ENCODE peak calls at places on chromosomes 2 and 18, in seven cellular contexts. E, F, A, Y, K, V and T are unnamed samples.

GRCh38 chr2:203191958-203192357 is 46.9 kb upstream of the CYP20A1 start:
- DNase-seq in E (no peak), F (no peak), A (no peak), Y (no peak), K (no peak), V (no peak), T (no peak)

GRCh38 chr2:215654177-215654850 is 218.4 kb upstream of the FN1 start:
- DNase-seq in E (peak; percentile 76), F (peak; percentile 76), A (no peak), Y (no peak), K (no peak), V (no peak), T (no peak)

GRCh38 chr2:64606495-64607363 is 47.0 kb downstream of the SERTAD2 start:
- DNase-seq in E (no peak), F (peak; percentile 36), A (peak; percentile 88), Y (peak; percentile 96), K (peak; percentile 75), V (peak; percentile 76), T (peak; percentile 80)

GRCh38 chr2:12455626-12456025 is 261.1 kb upstream of the TRIB2 start:
- DNase-seq in E (peak; percentile 35), F (no peak), A (no peak), Y (no peak), K (no peak), V (no peak), T (no peak)

GRCh38 chr18:9869713-9870430 is 15.9 kb upstream of the TXNDC2 start:
- DNase-seq in E (peak; percentile 64), F (peak; percentile 89), A (no peak), Y (no peak), K (no peak), V (peak; percentile 95), T (no peak)

GRCh38 chr18:8288447-8289213 is 320.6 kb upstream of the RAB12 start:
- DNase-seq in E (no peak), F (no peak), A (no peak), Y (no peak), K (no peak), V (no peak), T (no peak)

GRCh38 chr18:23887035-23887434 is 127.5 kb upstream of the TTC39C start:
- DNase-seq in E (no peak), F (no peak), A (no peak), Y (no peak), K (no peak), V (no peak), T (no peak)

GRCh38 chr2:22281033-22281432 is 1103.9 kb upstream of the KLHL29 start:
- DNase-seq in E (peak; percentile 91), F (peak; percentile 39), A (no peak), Y (no peak), K (no peak), V (no peak), T (no peak)

GRCh38 chr2:5140367-5140766 is 551.8 kb upstream of the SOX11 start:
- DNase-seq in E (no peak), F (peak; percentile 47), A (no peak), Y (no peak), K (no peak), V (no peak), T (no peak)

GRCh38 chr2:62845256-62845655 is 139.7 kb downstream of the EHBP1 start:
- DNase-seq in E (no peak), F (no peak), A (no peak), Y (no peak), K (no peak), V (no peak), T (no peak)

GRCh38 chr2:8169443-8169842 is 512.4 kb upstream of the ID2 start:
- DNase-seq in E (peak; percentile 97), F (peak; percentile 93), A (no peak), Y (no peak), K (no peak), V (no peak), T (no peak)

GRCh38 chr2:241015439-241015838 is 17.0 kb downstream of the SNED1 start:
- DNase-seq in E (no peak), F (no peak), A (no peak), Y (no peak), K (no peak), V (no peak), T (no peak)

GRCh38 chr2:120797421-120798289 is 62.0 kb downstream of the GLI2 start:
- DNase-seq in E (no peak), F (no peak), A (no peak), Y (no peak), K (no peak), V (no peak), T (no peak)

GRCh38 chr2:234863043-234863934 is 88.5 kb upstream of the SH3BP4 start:
- DNase-seq in E (peak; percentile 82), F (peak; percentile 84), A (peak; percentile 46), Y (no peak), K (no peak), V (peak; percentile 88), T (no peak)

GRCh38 chr2:196131384-196131861 is 40.0 kb downstream of the STK17B start:
- DNase-seq in E (peak; percentile 44), F (peak; percentile 25), A (peak; percentile 29), Y (no peak), K (no peak), V (peak; percentile 83), T (peak; percentile 57)

GRCh38 chr2:47112665-47113435 is 42.3 kb downstream of the STPG4 start:
- DNase-seq in E (no peak), F (no peak), A (no peak), Y (no peak), K (no peak), V (no peak), T (no peak)

GRCh38 chr2:105604938-105605337 is 139.8 kb upstream of the NCK2 start:
- DNase-seq in E (no peak), F (peak; percentile 25), A (no peak), Y (no peak), K (no peak), V (no peak), T (no peak)

GRCh38 chr2:241849616-241850543 is 8.8 kb downstream of the PDCD1 start:
- DNase-seq in E (no peak), F (no peak), A (no peak), Y (no peak), K (no peak), V (peak; percentile 34), T (no peak)

GRCh38 chr18:58416704-58417683 is 211.9 kb downstream of the ALPK2 start:
- DNase-seq in E (peak; percentile 71), F (peak; percentile 83), A (no peak), Y (no peak), K (no peak), V (peak; percentile 70), T (no peak)

GRCh38 chr2:184646177-184646576 is 47.8 kb downstream of the ZNF804A start:
- DNase-seq in E (peak; percentile 52), F (peak; percentile 68), A (no peak), Y (no peak), K (no peak), V (no peak), T (no peak)

GRCh38 chr2:160052524-160052923 is 9.9 kb downstream of the PLA2R1 start:
- DNase-seq in E (no peak), F (no peak), A (no peak), Y (no peak), K (no peak), V (no peak), T (no peak)

GRCh38 chr2:237438082-237438925 is 24.3 kb upstream of the COL6A3 start:
- DNase-seq in E (no peak), F (peak; percentile 35), A (no peak), Y (no peak), K (no peak), V (no peak), T (no peak)

GRCh38 chr18:33583901-33584300 is 5.9 kb downstream of the ASXL3 start:
- DNase-seq in E (no peak), F (no peak), A (no peak), Y (no peak), K (no peak), V (no peak), T (no peak)

DNA sequence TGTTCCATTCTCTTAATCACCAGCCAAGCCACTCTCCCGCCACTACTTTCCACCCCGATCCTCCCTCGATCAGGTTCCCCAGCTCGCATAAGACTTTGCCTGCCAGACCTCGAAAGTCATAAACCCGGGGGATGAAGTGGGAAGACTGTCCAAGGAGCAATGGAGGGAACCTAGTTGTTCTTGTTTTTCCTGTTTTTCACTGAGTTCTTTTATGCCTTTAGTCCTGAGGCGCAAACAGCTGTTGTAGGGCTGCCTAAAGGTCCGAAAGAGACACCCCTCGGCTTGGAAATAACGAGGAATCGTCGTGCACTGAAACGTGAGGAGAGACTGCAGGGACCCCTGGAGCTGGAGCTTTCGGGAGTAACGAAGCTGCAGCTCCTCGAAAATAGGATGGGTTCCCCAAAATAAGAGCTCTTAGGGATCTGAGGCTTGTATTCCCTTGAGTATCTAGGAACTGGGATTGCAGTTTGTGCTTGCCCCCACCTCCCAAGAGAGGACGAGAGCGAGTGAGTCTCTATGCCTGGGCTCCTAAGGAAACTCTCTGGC is 1.7 kb upstream of the HOXD12 start:
- DNase-seq in E (no peak), F (no peak), A (no peak), Y (no peak), K (no peak), V (no peak), T (no peak)
- H3K9me3 ChIP-seq in E (peaks cover 1% of the 10 kb centered on the region), F (no peaks in the 10 kb centered on the region), A (no peaks in the 10 kb centered on the region), Y (no peaks in the 10 kb centered on the region), K (peaks cover 3% of the 10 kb centered on the region), V (no peaks in the 10 kb centered on the region), T (peaks cover 7% of the 10 kb centered on the region)

DNA sequence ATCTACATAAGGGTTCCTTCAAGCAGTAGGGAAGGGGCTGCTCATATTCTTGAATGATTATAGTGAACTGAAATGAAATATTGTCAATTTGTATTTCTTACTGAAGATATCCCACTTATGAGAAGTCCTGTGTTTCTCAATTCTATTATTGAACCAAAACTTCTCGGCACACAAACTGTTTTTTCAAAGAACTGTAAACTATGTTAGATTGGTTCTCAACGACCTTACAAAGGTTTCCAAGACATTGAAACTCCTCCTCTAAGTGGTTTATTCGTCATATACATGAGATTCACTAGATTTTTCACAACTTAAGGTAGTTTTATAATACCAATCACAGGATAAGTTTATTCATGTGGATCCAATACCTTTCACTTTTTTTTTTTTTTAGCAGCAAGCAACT is 1.4 kb downstream of the CCL20 start:
- DNase-seq in E (no peak), F (no peak), A (no peak), Y (no peak), K (no peak), V (no peak), T (no peak)
- H3K9me3 ChIP-seq in E (no peaks in the 10 kb centered on the region), F (no peaks in the 10 kb centered on the region), A (no peaks in the 10 kb centered on the region), Y (no peaks in the 10 kb centered on the region), K (no peaks in the 10 kb centered on the region), V (no peaks in the 10 kb centered on the region), T (peaks cover 3% of the 10 kb centered on the region)

GRCh38 chr2:89780318-89780717 is 1088.8 kb downstream of the RPIA start:
- DNase-seq in E (no peak), F (no peak), A (no peak), Y (no peak), K (no peak), V (no peak), T (no peak)

DNA sequence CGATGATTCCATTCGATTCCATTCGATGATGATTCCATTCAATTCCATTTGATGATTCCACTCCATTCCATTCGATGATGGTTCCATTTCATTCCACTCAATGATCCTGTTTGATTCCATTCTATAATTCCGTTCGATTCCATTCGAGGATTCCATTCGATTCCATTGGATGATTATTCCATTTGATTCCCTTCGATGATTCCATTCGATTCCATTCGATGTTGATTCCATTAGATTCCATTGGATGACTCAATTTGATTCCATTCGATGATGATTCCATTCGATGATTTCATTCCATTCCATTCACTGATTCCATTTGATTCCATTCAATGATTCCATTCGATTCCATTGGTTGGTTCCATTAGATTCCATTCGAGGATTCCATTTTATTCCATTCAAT is 1084.4 kb downstream of the RPIA start:
- DNase-seq in E (no peak), F (no peak), A (no peak), Y (no peak), K (no peak), V (no peak), T (no peak)
- H3K9me3 ChIP-seq in E (peaks cover 48% of the 10 kb centered on the region), F (peaks cover 9% of the 10 kb centered on the region), A (peaks cover 82% of the 10 kb centered on the region), Y (peaks cover 96% of the 10 kb centered on the region), K (peaks cover 18% of the 10 kb centered on the region), V (peaks cover 86% of the 10 kb centered on the region), T (no peaks in the 10 kb centered on the region)

GRCh38 chr2:149458502-149458901 is 128.1 kb downstream of the LYPD6 start:
- DNase-seq in E (no peak), F (no peak), A (no peak), Y (no peak), K (no peak), V (no peak), T (no peak)
- H3K9me3 ChIP-seq in E (peaks cover 2% of the 10 kb centered on the region), F (no peaks in the 10 kb centered on the region), A (peaks cover 10% of the 10 kb centered on the region), Y (peaks cover 18% of the 10 kb centered on the region), K (no peaks in the 10 kb centered on the region), V (peaks cover 27% of the 10 kb centered on the region), T (no peaks in the 10 kb centered on the region)